ENCODE peak calls at places on chromosome 1, in seven cellular contexts. Y is astrocyte of the spinal cord, P is H9, M is mucosa of descending colon, S is type B pancreatic cell, B is kidney epithelial cell, C is GM13976. X is an unnamed sample.

GRCh38 chr1:72915581-72915980 is 633.2 kb upstream of the NEGR1 start:
- DNase-seq in P (peak; percentile 42), C (no peak), Y (no peak), M (no peak), S (no peak), B (no peak), X (no peak)

GRCh38 chr1:12229386-12229834 is 420 bp upstream of the VPS13D start:
- DNase-seq in S (no peak), P (no peak), M (peak; percentile 17), Y (no peak), B (no peak), C (no peak), X (no peak)

GRCh38 chr1:42419449-42419848 is 36.4 kb downstream of the ZMYND12 start:
- DNase-seq in Y (no peak), S (no peak), P (no peak), C (no peak), M (no peak), B (no peak), X (no peak)

GRCh38 chr1:175193339-175193950 is 869 bp upstream of the KIAA0040 start:
- DNase-seq in Y (no peak), M (no peak), B (no peak), S (no peak), C (no peak), P (no peak), X (no peak)

GRCh38 chr1:210293191-210293607 is 35.5 kb upstream of the HHAT start:
- DNase-seq in C (no peak), B (no peak), S (no peak), Y (peak; percentile 88), M (peak; percentile 39), P (no peak), X (no peak)

GRCh38 chr1:42379794-42380616 is 587 bp upstream of the RIMKLA start:
- DNase-seq in B (no peak), S (peak; percentile 69), P (peak; percentile 59), M (no peak), Y (peak; percentile 17), C (peak; percentile 51), X (peak; percentile 74)

GRCh38 chr1:32806315-32806714 is 10.8 kb downstream of the YARS1 start:
- DNase-seq in S (no peak), B (no peak), C (no peak), Y (no peak), M (no peak), P (no peak), X (no peak)

GRCh38 chr1:236287757-236288619 is 6.2 kb upstream of the ERO1B start:
- DNase-seq in S (no peak), Y (no peak), B (no peak), C (no peak), M (no peak), P (peak; percentile 84), X (peak; percentile 55)

GRCh38 chr1:33149453-33150190 is 32.2 kb downstream of the TRIM62 start:
- DNase-seq in S (no peak), B (no peak), C (no peak), P (no peak), M (peak; percentile 41), Y (no peak), X (no peak)

GRCh38 chr1:10856863-10857598 is 60.6 kb upstream of the CASZ1 start:
- DNase-seq in P (no peak), S (no peak), C (no peak), Y (no peak), M (no peak), B (no peak), X (no peak)

DNA sequence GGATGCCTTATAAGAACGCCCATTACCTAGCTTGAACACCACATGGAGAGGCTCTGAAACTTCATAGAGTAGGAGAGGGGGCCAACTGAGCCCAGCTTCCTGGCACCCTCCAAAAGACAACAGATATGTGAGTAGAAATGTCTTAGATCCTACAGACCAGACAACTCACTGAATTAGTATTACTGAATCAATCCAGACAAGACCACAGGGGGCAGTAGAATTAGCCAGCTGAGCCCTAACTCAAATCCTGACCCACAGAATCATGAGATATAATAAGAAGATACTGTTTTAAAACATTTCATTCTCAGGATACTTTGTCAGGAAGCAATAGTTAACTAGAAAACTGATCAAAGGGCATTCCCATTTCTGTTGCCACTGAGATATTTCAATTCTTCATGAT is 45.8 kb upstream of the C1orf21 start:
- DNase-seq in S (no peak), B (no peak), P (no peak), C (no peak), M (no peak), Y (no peak), X (no peak)
- TF ChIP-seq CTCF in S (peak; percentile 30), B (no peak), P (peak; percentile 50), C (no peak), M (no peak), Y (peak; percentile 18), X (no peak)

GRCh38 chr1:241542199-241542907 is 10.2 kb downstream of the KMO start:
- DNase-seq in C (no peak), Y (no peak), S (no peak), P (no peak), B (no peak), M (no peak), X (no peak)
- TF ChIP-seq CTCF in C (no peak), Y (no peak), S (no peak), P (no peak), B (no peak), M (no peak), X (no peak)

GRCh38 chr1:228046421-228047182 is 35.9 kb upstream of the ARF1 start:
- DNase-seq in M (no peak), B (no peak), P (no peak), S (no peak), C (no peak), Y (no peak), X (no peak)

GRCh38 chr1:228045871-228046270 is 36.6 kb upstream of the ARF1 start:
- DNase-seq in B (no peak), Y (no peak), M (no peak), S (no peak), C (no peak), P (peak; percentile 29), X (no peak)

GRCh38 chr1:228047183-228047466 is 35.4 kb upstream of the ARF1 start:
- DNase-seq in C (no peak), B (no peak), S (no peak), Y (no peak), P (no peak), M (no peak), X (no peak)

GRCh38 chr1:228048659-228049333 is 33.7 kb upstream of the ARF1 start:
- DNase-seq in S (no peak), M (no peak), C (no peak), Y (no peak), P (no peak), B (no peak), X (no peak)

GRCh38 chr1:228048120-228048519 is 34.4 kb upstream of the ARF1 start:
- DNase-seq in Y (no peak), P (no peak), S (no peak), B (no peak), M (no peak), C (no peak), X (no peak)
- TF ChIP-seq CTCF in Y (no peak), P (no peak), S (no peak), B (no peak), M (no peak), C (no peak), X (no peak)

GRCh38 chr1:3638027-3638426 is 11.9 kb downstream of the WRAP73 start:
- DNase-seq in S (no peak), Y (no peak), P (no peak), B (no peak), C (no peak), M (no peak), X (no peak)

GRCh38 chr1:3640113-3640932 is 9.6 kb downstream of the WRAP73 start:
- DNase-seq in Y (no peak), B (no peak), P (no peak), C (no peak), M (no peak), S (no peak), X (no peak)

GRCh38 chr1:3638676-3639075 is 11.2 kb downstream of the WRAP73 start:
- DNase-seq in Y (no peak), B (no peak), C (no peak), M (no peak), S (no peak), P (no peak), X (no peak)

GRCh38 chr1:3641046-3641760 is 8.7 kb downstream of the WRAP73 start:
- DNase-seq in P (no peak), C (no peak), Y (no peak), M (no peak), B (no peak), S (no peak), X (no peak)

DNA sequence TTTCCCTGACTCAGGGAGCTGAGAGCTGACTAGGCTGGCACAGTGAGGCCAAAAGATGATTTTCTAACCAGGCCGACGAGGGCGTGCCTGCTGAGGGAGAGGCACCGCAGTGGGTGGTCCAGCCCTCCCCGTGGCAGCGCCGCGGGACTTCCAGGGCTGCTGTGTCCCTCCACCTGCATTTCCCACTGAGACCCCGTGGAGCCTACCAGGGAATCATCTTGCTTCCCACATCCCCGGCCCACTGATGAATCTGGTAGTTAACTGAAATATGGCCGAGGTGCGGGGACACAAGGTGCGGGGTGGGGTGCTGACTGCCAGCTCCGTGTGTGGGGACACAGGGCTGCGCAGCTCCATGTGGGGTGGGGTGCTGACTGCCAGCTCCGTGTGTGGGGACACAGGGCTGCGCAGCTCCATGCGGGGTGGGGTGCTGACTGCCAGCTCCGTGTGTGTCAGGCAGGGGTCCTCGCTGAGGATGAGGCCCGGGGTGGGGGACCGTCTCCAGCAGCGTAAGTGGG is 10.4 kb downstream of the WRAP73 start:
- DNase-seq in M (no peak), S (no peak), B (no peak), Y (no peak), P (no peak), C (no peak), X (no peak)
- TF ChIP-seq CTCF in M (no peak), S (no peak), B (no peak), Y (no peak), P (no peak), C (no peak), X (no peak)

X was measured in glutamatergic neuron.